ENCODE peak calls at places on chromosome 20, in ten cellular contexts. M is WTC11, T is endothelial cell of umbilical vein, Y is IMR-90, U is fibroblast of pulmonary artery, K is pancreas, H is left ventricle myocardium inferior, P is HFFc6, W is AG04449, D is left lung. V is an unnamed sample.

GRCh38 chr20:14924433-14924832 is 587.0 kb upstream of the FLRT3 start:
- DNase-seq in M (no peak), U (no peak), Y (no peak), T (peak; percentile 14), P (no peak), H (no peak), K (no peak), W (no peak), D (no peak), V (no peak)

GRCh38 chr20:41462372-41463161 is 95.9 kb upstream of the EMILIN3 start:
- DNase-seq in T (no peak), M (no peak), Y (no peak), W (no peak), H (no peak), K (no peak), D (no peak), U (no peak), P (no peak), V (peak; percentile 45)

GRCh38 chr20:39429716-39430115 is 467.6 kb downstream of the DHX35 start:
- DNase-seq in P (no peak), D (no peak), K (no peak), Y (no peak), U (no peak), H (no peak), M (no peak), W (no peak), T (no peak), V (no peak)

GRCh38 chr20:41672282-41672681 is 54.1 kb upstream of the CHD6 start:
- DNase-seq in W (no peak), T (no peak), P (no peak), M (no peak), Y (no peak), U (no peak), K (no peak), H (no peak), D (no peak), V (no peak)

GRCh38 chr20:32282461-32282860 is 5.0 kb downstream of the KIF3B start:
- DNase-seq in D (no peak), U (no peak), K (peak; percentile 91), W (no peak), H (peak; percentile 57), T (no peak), P (no peak), Y (no peak), M (no peak), V (no peak)

GRCh38 chr20:47635256-47635655 is 133.6 kb downstream of the NCOA3 start:
- DNase-seq in P (no peak), Y (no peak), D (no peak), M (no peak), U (no peak), W (no peak), T (no peak), K (no peak), H (no peak), V (no peak)

GRCh38 chr20:9285617-9286016 is 216.7 kb downstream of the PLCB4 start:
- DNase-seq in T (no peak), D (no peak), U (no peak), P (no peak), M (no peak), H (no peak), K (no peak), Y (no peak), W (no peak), V (no peak)

GRCh38 chr20:9912858-9913434 is 74.1 kb upstream of the PAK5 start:
- DNase-seq in T (peak; percentile 63), U (peak; percentile 63), K (no peak), M (peak; percentile 43), W (peak; percentile 3), Y (peak; percentile 42), D (no peak), H (no peak), P (peak; percentile 32), V (peak; percentile 28)

GRCh38 chr20:7989379-7989778 is 30.2 kb downstream of the TMX4 start:
- DNase-seq in W (no peak), M (no peak), Y (no peak), H (no peak), T (peak; percentile 11), U (no peak), K (no peak), D (no peak), P (no peak), V (no peak)

DNA sequence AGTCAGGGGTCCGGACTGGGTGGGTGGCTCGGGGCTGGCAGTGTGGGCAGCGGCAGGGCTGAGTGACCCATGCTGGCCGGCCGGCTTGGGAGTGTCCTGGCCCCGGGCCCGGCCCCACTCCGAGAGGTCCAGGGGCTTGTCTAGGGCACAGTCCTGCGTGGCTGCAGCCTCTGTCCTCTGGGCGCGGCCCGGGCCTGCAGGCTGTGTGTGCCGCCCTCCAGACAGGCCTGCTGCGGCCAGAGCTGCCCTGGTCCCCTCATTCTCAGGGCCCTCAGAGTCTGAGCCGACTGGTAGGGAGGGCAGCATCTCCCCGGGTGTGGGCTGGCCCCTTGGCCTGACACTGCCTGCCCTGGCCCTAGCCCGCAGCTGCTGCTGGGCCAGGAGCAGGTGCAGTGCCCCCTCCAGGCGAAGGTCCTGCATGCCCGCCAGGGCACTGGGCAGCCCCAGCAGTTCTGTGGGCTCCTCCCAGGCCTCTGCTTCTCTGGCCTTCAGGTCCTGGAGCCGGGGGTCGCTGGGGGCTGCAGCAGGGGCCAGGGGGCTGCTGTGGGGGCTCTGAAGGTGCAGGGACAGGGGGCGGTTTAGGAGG is 6.9 kb upstream of the CABLES2 start:
- DNase-seq in W (no peak), D (no peak), Y (no peak), U (no peak), T (no peak), H (no peak), M (peak; percentile 60), P (no peak), K (no peak), V (no peak)
- TF ChIP-seq CTCF in W (no peak), D (no peak), Y (peak; percentile 11), U (no peak), T (peak; percentile 12), H (no peak), M (no peak), P (peak; percentile 59), K (no peak), V (no peak)

GRCh38 chr20:11989018-11989771 is 71.5 kb downstream of the BTBD3 start:
- DNase-seq in W (no peak), H (no peak), P (no peak), K (no peak), T (no peak), U (no peak), D (no peak), Y (no peak), M (no peak), V (no peak)

GRCh38 chr20:11995750-11996567 is 78.3 kb downstream of the BTBD3 start:
- DNase-seq in Y (peak; percentile 1), D (no peak), T (no peak), K (no peak), P (no peak), W (no peak), U (no peak), M (no peak), H (no peak), V (no peak)

GRCh38 chr20:11992426-11992825 is 74.7 kb downstream of the BTBD3 start:
- DNase-seq in P (no peak), M (no peak), W (no peak), K (no peak), T (no peak), U (no peak), D (no peak), Y (no peak), H (no peak), V (no peak)

DNA sequence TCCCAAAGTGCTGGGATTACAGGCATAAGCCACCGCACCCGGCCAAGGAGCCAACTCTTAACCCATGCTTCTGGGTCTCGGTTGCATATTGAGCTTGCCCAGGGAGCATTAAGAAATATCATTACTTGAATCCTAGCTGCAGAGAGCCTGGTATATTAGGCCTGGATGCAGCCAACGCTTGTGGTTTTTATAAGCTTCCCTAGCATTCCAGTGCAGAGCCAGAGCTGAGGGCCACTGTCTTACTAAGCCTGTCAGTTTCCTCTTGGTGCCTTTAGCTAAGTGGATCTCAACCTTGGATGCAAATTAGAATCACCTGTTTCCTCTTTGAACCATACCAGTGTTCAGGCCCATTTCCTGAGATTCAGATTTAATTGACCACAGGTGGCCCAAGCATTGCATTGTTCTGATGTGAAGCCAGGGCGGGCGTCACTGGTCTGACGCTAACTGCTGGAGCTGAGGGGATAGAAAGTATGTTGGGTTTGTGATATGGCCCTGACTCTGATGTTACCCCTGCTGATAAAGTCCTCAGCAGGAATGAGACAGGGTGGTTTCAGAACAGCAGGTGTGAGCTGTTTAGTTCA is 76.3 kb downstream of the BTBD3 start:
- DNase-seq in K (no peak), U (no peak), H (no peak), T (no peak), P (no peak), Y (no peak), D (no peak), M (peak; percentile 25), W (no peak), V (no peak)
- TF ChIP-seq CTCF in K (no peak), U (no peak), H (no peak), T (no peak), P (no peak), Y (no peak), D (no peak), M (no peak), W (no peak), V (no peak)

GRCh38 chr20:20017001-20017851 is at the start of gene NAA20:
- DNase-seq in W (no peak), T (peak; percentile 92), P (peak; percentile 92), M (peak; percentile 96), H (peak; percentile 94), U (peak; percentile 93), Y (peak; percentile 90), D (peak; percentile 95), K (peak; percentile 98), V (peak; percentile 96)
- TF ChIP-seq CTCF in W (peak; percentile 89), T (peak; percentile 47), P (peak; percentile 76), M (peak; percentile 17), H (peak; percentile 87), U (peak; percentile 64), Y (peak; percentile 76), D (peak; percentile 88), K (peak; percentile 75), V (peak; percentile 75)

GRCh38 chr20:45101333-45101850 is 465 bp upstream of the KCNS1 start:
- DNase-seq in H (no peak), M (no peak), K (no peak), Y (no peak), W (no peak), T (no peak), U (no peak), D (no peak), P (no peak), V (no peak)

GRCh38 chr20:45098096-45098773 is 2.7 kb downstream of the KCNS1 start:
- DNase-seq in P (no peak), H (no peak), M (peak; percentile 81), Y (no peak), D (no peak), W (no peak), K (no peak), T (peak; percentile 23), U (peak; percentile 49), V (no peak)

GRCh38 chr20:45097485-45098095 is 3.3 kb downstream of the KCNS1 start:
- DNase-seq in M (peak; percentile 50), H (no peak), P (no peak), T (peak; percentile 60), U (peak; percentile 63), W (no peak), Y (no peak), K (no peak), D (peak; percentile 55), V (peak; percentile 74)

GRCh38 chr20:45103072-45103471 is 2.1 kb upstream of the KCNS1 start:
- DNase-seq in D (no peak), K (no peak), W (no peak), H (no peak), P (no peak), T (no peak), Y (no peak), U (no peak), M (no peak), V (no peak)

GRCh38 chr20:45100563-45101245 is at the start of gene KCNS1:
- DNase-seq in P (no peak), H (no peak), D (no peak), U (no peak), K (peak; percentile 75), W (no peak), T (peak; percentile 25), M (peak; percentile 79), Y (no peak), V (no peak)
- TF ChIP-seq CTCF in P (peak; percentile 18), H (no peak), D (no peak), U (no peak), K (no peak), W (peak; percentile 8), T (no peak), M (no peak), Y (no peak), V (no peak)